ENCODE peak calls at places on chromosomes 11 and 22, in six cellular contexts. F is ascending aorta; R is iris pigment epithelial cell; E is mucosa of gallbladder; K is EL; J is CD4-positive, alpha-beta T cell. A is an unnamed sample.

GRCh38 chr11:35529971-35530495 is 4.6 kb upstream of the PAMR1 start:
- DNase-seq in E (no peak), F (no peak), R (peak; percentile 93), J (no peak), K (peak; percentile 95), A (peak; percentile 97)

GRCh38 chr11:58485961-58486360 is 21.9 kb downstream of the OR5B21 start:
- DNase-seq in E (no peak), K (no peak), R (no peak), F (no peak), J (no peak), A (no peak)

GRCh38 chr11:118098996-118099837 is 12.5 kb upstream of the SMIM35 start:
- DNase-seq in F (no peak), R (no peak), E (no peak), K (no peak), J (no peak), A (no peak)

GRCh38 chr22:22061085-22062077 is 78.8 kb upstream of the TOP3B start:
- DNase-seq in E (peak; percentile 28), K (peak; percentile 22), F (no peak), J (no peak), R (peak; percentile 25), A (peak; percentile 46)

GRCh38 chr11:119484741-119485605 is 62.0 kb upstream of the THY1 start:
- DNase-seq in F (no peak), J (no peak), E (no peak), K (no peak), R (no peak), A (no peak)

GRCh38 chr11:10307022-10307410 is 2.1 kb downstream of the ADM start:
- DNase-seq in K (no peak), E (no peak), J (no peak), R (peak; percentile 65), F (no peak), A (no peak)

GRCh38 chr11:72553748-72554147 is 119.4 kb upstream of the CLPB start:
- DNase-seq in E (no peak), J (no peak), R (no peak), F (no peak), K (no peak), A (peak; percentile 3)

GRCh38 chr11:111718436-111719325 is 47.5 kb downstream of the PPP2R1B start:
- DNase-seq in J (no peak), R (peak; percentile 85), K (peak; percentile 69), E (no peak), F (no peak), A (peak; percentile 87)

GRCh38 chr11:68012044-68012842 is 2.1 kb downstream of the ALDH3B1 start:
- DNase-seq in J (no peak), E (no peak), K (no peak), R (no peak), F (no peak), A (no peak)

GRCh38 chr11:13577881-13578280 is 82.1 kb upstream of the PTH start:
- DNase-seq in R (no peak), K (no peak), E (no peak), F (no peak), J (no peak), A (no peak)

GRCh38 chr22:24727218-24727851 is 47.2 kb downstream of the PIWIL3 start:
- DNase-seq in R (peak; percentile 95), J (no peak), K (peak; percentile 89), E (peak; percentile 50), F (no peak), A (peak; percentile 85)

GRCh38 chr22:45997077-45997774 is 20.3 kb upstream of the WNT7B start:
- DNase-seq in K (peak; percentile 98), E (peak; percentile 91), J (no peak), R (peak; percentile 95), F (peak; percentile 86), A (peak; percentile 99)

GRCh38 chr11:20047755-20048154 is 112.5 kb downstream of the DBX1 start:
- DNase-seq in R (no peak), F (no peak), K (no peak), J (no peak), E (no peak), A (no peak)

A was measured in EH.